ENCODE peak calls at places on chromosomes 3 and 15, in five cellular contexts. One of them, this sample, is unnamed.

GRCh38 chr3:151946606-151947005 is 73.2 kb downstream of the SUCNR1 start:
- DNase-seq in T-helper 1 cell: no peak
- DNase-seq in NCI-H510A: no peak
- DNase-seq in sigmoid colon: no peak
- DNase-seq in brain microvascular endothelial cell: no peak
- DNase-seq in this sample: no peak

GRCh38 chr15:83904107-83904720 is 250.3 kb downstream of the ADAMTSL3 start:
- DNase-seq in T-helper 1 cell: no peak
- DNase-seq in NCI-H510A: no peak
- DNase-seq in sigmoid colon: peak
- DNase-seq in brain microvascular endothelial cell: no peak
- DNase-seq in this sample: no peak

GRCh38 chr3:81734742-81735141 is 26.7 kb downstream of the GBE1 start:
- DNase-seq in T-helper 1 cell: no peak
- DNase-seq in NCI-H510A: no peak
- DNase-seq in sigmoid colon: no peak
- DNase-seq in brain microvascular endothelial cell: no peak
- DNase-seq in this sample: no peak

GRCh38 chr15:57185507-57186074 is 190.7 kb upstream of the CGNL1 start:
- DNase-seq in T-helper 1 cell: no peak
- DNase-seq in NCI-H510A: no peak
- DNase-seq in sigmoid colon: no peak
- DNase-seq in brain microvascular endothelial cell: no peak
- DNase-seq in this sample: no peak

GRCh38 chr15:39746176-39746575 is 36.5 kb downstream of the FSIP1 start:
- DNase-seq in T-helper 1 cell: no peak
- DNase-seq in NCI-H510A: no peak
- DNase-seq in sigmoid colon: no peak
- DNase-seq in brain microvascular endothelial cell: no peak
- DNase-seq in this sample: no peak

GRCh38 chr3:72100626-72101187 is 315.8 kb upstream of the PROK2 start:
- DNase-seq in T-helper 1 cell: peak
- DNase-seq in NCI-H510A: no peak
- DNase-seq in sigmoid colon: peak
- DNase-seq in brain microvascular endothelial cell: peak
- DNase-seq in this sample: peak

GRCh38 chr15:77021803-77022381 is 27.0 kb downstream of the PSTPIP1 start:
- DNase-seq in T-helper 1 cell: no peak
- DNase-seq in NCI-H510A: no peak
- DNase-seq in sigmoid colon: no peak
- DNase-seq in brain microvascular endothelial cell: peak
- DNase-seq in this sample: no peak

GRCh38 chr3:11014253-11014652 is 21.7 kb downstream of the SLC6A1 start:
- DNase-seq in T-helper 1 cell: no peak
- DNase-seq in NCI-H510A: no peak
- DNase-seq in sigmoid colon: no peak
- DNase-seq in brain microvascular endothelial cell: no peak
- DNase-seq in this sample: no peak

GRCh38 chr15:52288051-52288942 is 7.3 kb downstream of the MYO5C start:
- DNase-seq in T-helper 1 cell: no peak
- DNase-seq in NCI-H510A: peak
- DNase-seq in sigmoid colon: no peak
- DNase-seq in brain microvascular endothelial cell: no peak
- DNase-seq in this sample: no peak

GRCh38 chr15:51731549-51732267 is 5.7 kb downstream of the LYSMD2 start:
- DNase-seq in T-helper 1 cell: peak
- DNase-seq in NCI-H510A: no peak
- DNase-seq in sigmoid colon: no peak
- DNase-seq in brain microvascular endothelial cell: peak
- DNase-seq in this sample: no peak

GRCh38 chr15:38538328-38539007 is 26.1 kb downstream of the RASGRP1 start:
- DNase-seq in T-helper 1 cell: no peak
- DNase-seq in NCI-H510A: no peak
- DNase-seq in sigmoid colon: no peak
- DNase-seq in brain microvascular endothelial cell: no peak
- DNase-seq in this sample: no peak